ENCODE peak calls at places on chromosome 12, in seven cellular contexts. C is WTC11; B is GM10248; G is A549; A is CD8-positive, alpha-beta T cell; H is lung; N is PC-3. U is an unnamed sample.

GRCh38 chr12:132638541-132639408 is 20.2 kb downstream of the P2RX2 start:
- DNase-seq in C (peak; percentile 46), B (peak; percentile 54), N (peak; percentile 63), H (no peak), G (peak; percentile 71), A (no peak), U (no peak)

GRCh38 chr12:111093428-111094142 is 173.2 kb upstream of the MYL2 start:
- DNase-seq in A (peak; percentile 53), G (no peak), C (no peak), N (no peak), B (peak; percentile 75), H (no peak), U (no peak)

GRCh38 chr12:63400746-63401145 is 249.7 kb upstream of the AVPR1A start:
- DNase-seq in N (peak; percentile 86), G (no peak), H (no peak), C (no peak), A (no peak), B (no peak), U (no peak)

GRCh38 chr12:16324300-16324699 is 23.1 kb upstream of the MGST1 start:
- DNase-seq in G (no peak), B (no peak), H (no peak), A (no peak), C (no peak), N (no peak), U (no peak)

GRCh38 chr12:54987611-54988231 is 3.2 kb upstream of the TESPA1 start:
- DNase-seq in H (no peak), G (no peak), N (no peak), B (no peak), A (no peak), C (no peak), U (no peak)

GRCh38 chr12:114835031-114835430 is 151.1 kb upstream of the TBX3 start:
- DNase-seq in C (no peak), B (no peak), A (no peak), N (peak; percentile 38), H (no peak), G (no peak), U (no peak)

GRCh38 chr12:116727261-116727660 is 10.6 kb downstream of the SPRING1 start:
- DNase-seq in A (no peak), G (no peak), B (no peak), C (no peak), N (no peak), H (no peak), U (no peak)

GRCh38 chr12:63423839-63424238 is 244.5 kb downstream of the DPY19L2 start:
- DNase-seq in B (no peak), A (no peak), G (no peak), N (no peak), C (no peak), H (no peak), U (no peak)

GRCh38 chr12:75558262-75558661 is 46.9 kb upstream of the KRR1 start:
- DNase-seq in A (no peak), N (no peak), G (no peak), B (no peak), H (no peak), C (no peak), U (no peak)

GRCh38 chr12:90515199-90516175 is 439.5 kb downstream of the CCER1 start:
- DNase-seq in H (no peak), N (peak; percentile 55), A (no peak), G (no peak), C (no peak), B (peak; percentile 18), U (no peak)

GRCh38 chr12:68910128-68910527 is 22.8 kb downstream of the CPM start:
- DNase-seq in B (no peak), A (no peak), H (no peak), C (no peak), N (peak; percentile 71), G (no peak), U (no peak)

GRCh38 chr12:25796523-25797000 is 161.9 kb upstream of the RASSF8 start:
- DNase-seq in C (no peak), N (peak; percentile 67), H (no peak), A (no peak), G (no peak), B (no peak), U (no peak)

GRCh38 chr12:131831635-131832041 is 3.4 kb downstream of the MMP17 start:
- DNase-seq in A (no peak), C (no peak), B (no peak), H (no peak), G (no peak), N (peak; percentile 44), U (no peak)

GRCh38 chr12:49295087-49296001 is at the start of gene PRPH:
- DNase-seq in C (peak; percentile 49), B (no peak), A (no peak), H (no peak), N (no peak), G (no peak), U (no peak)

GRCh38 chr12:114690267-114691135 is 6.5 kb upstream of the TBX3 start:
- DNase-seq in A (no peak), N (no peak), C (no peak), H (no peak), G (no peak), B (no peak), U (no peak)

GRCh38 chr12:45309826-45310626 is 94.1 kb downstream of the ANO6 start:
- DNase-seq in G (no peak), N (no peak), C (no peak), A (no peak), H (no peak), B (no peak), U (no peak)

GRCh38 chr12:45305904-45306303 is 90.0 kb downstream of the ANO6 start:
- DNase-seq in C (no peak), A (no peak), G (no peak), B (no peak), H (no peak), N (no peak), U (no peak)

GRCh38 chr12:45314770-45315169 is 98.9 kb downstream of the ANO6 start:
- DNase-seq in N (no peak), C (no peak), B (no peak), G (no peak), H (no peak), A (no peak), U (no peak)

GRCh38 chr12:45312012-45312411 is 96.1 kb downstream of the ANO6 start:
- DNase-seq in C (no peak), H (no peak), B (no peak), N (no peak), A (no peak), G (no peak), U (no peak)

GRCh38 chr12:45310627-45310968 is 94.7 kb downstream of the ANO6 start:
- DNase-seq in C (no peak), B (no peak), G (no peak), A (no peak), N (no peak), H (no peak), U (no peak)
- TF ChIP-seq CTCF in C (no peak), B (no peak), G (no peak), A (no peak), N (no peak), H (no peak), U (no peak)

GRCh38 chr12:103836345-103836744 is 4.7 kb downstream of the NT5DC3 start:
- DNase-seq in G (no peak), B (no peak), N (no peak), C (no peak), H (no peak), A (no peak), U (no peak)

GRCh38 chr12:103833095-103833777 is 7.8 kb downstream of the NT5DC3 start:
- DNase-seq in C (no peak), A (no peak), H (no peak), G (no peak), N (no peak), B (no peak), U (no peak)

GRCh38 chr12:103832048-103832798 is 8.8 kb downstream of the NT5DC3 start:
- DNase-seq in A (no peak), N (no peak), B (peak; percentile 25), G (no peak), C (no peak), H (no peak), U (no peak)

GRCh38 chr12:103834897-103835390 is 6.1 kb downstream of the NT5DC3 start:
- DNase-seq in H (no peak), G (no peak), C (no peak), B (no peak), A (no peak), N (no peak), U (no peak)

DNA sequence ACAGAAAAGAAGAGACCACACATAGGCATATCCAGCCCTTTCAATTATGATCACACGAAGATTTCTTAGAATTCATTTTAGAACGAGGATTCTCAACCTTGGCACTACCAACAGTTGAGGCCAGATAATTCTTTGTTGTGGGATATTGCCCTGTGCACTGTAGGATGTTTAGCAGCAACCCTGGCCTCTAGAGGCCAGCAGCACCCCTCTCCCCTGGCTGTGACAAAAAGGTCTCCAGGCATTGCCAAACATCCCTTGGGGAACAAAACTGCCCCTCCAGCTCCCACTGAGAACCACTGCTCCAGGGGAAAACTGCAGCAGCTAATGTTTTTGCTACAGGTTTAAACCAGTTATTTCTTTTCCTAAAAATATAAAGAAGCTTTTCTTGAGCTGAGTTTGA is 7.1 kb downstream of the NT5DC3 start:
- DNase-seq in C (peak; percentile 23), B (no peak), A (no peak), N (no peak), H (no peak), G (no peak), U (no peak)
- TF ChIP-seq CTCF in C (no peak), B (no peak), A (no peak), N (peak; percentile 46), H (no peak), G (no peak), U (no peak)

GRCh38 chr12:88391556-88391955 is 188.7 kb downstream of the KITLG start:
- DNase-seq in B (peak; percentile 39), C (no peak), N (peak; percentile 62), H (no peak), A (no peak), G (peak; percentile 10), U (no peak)

GRCh38 chr12:88390811-88391210 is 189.5 kb downstream of the KITLG start:
- DNase-seq in G (no peak), H (no peak), N (no peak), B (no peak), A (no peak), C (no peak), U (no peak)

GRCh38 chr12:88388566-88389269 is 191.6 kb downstream of the KITLG start:
- DNase-seq in B (no peak), H (no peak), C (no peak), A (no peak), N (no peak), G (no peak), U (no peak)

GRCh38 chr12:88393017-88393767 is 187.1 kb downstream of the KITLG start:
- DNase-seq in G (no peak), N (peak; percentile 55), H (no peak), C (peak; percentile 18), A (no peak), B (peak; percentile 22), U (no peak)
- TF ChIP-seq CTCF in G (peak; percentile 23), N (peak; percentile 75), H (no peak), C (no peak), A (no peak), B (no peak), U (no peak)

DNA sequence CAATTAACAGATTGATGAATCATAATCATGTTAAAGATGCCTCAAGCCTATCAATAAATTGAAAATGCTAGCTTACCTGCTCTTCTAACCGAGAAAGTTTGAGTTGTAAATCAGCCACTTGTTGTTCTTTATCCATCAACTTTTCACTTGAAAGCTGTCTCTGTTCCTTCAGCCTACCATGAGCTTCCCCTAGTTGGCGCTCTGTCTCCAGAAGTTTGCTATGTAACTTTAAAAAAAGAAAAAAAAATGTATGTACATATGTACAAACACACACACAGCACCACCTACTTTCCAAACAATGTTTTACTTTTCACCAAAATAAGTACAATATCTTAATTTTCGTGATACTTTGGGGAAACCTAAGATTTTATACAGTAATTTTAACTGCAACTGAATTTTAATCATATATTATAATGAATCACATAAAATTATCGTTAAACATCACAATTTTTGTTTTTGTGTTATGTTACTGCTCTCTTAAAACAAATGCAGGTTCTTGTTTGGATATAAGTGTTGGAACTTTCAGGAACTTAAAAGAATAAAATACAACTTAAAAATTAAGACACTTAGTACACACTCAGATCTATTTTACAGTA is 101.2 kb downstream of the EEA1 start:
- DNase-seq in N (peak; percentile 72), H (no peak), G (peak; percentile 36), A (peak; percentile 50), B (peak; percentile 46), C (peak; percentile 26), U (no peak)
- TF ChIP-seq CTCF in N (peak; percentile 96), H (peak; percentile 5), G (peak; percentile 87), A (peak; percentile 64), B (peak; percentile 55), C (peak; percentile 23), U (no peak)